ENCODE peak calls at places on chromosomes 16 and 17, in ten cellular contexts. One of them, this sample, is unnamed.

GRCh38 chr17:45660474-45660873 is 123.6 kb upstream of the CRHR1 start:
- DNase-seq in neural progenitor cell: peak
- DNase-seq in IMR-90: no peak
- DNase-seq in AG09309: no peak
- DNase-seq in fibroblast of mammary gland: no peak
- DNase-seq in AG10803: no peak
- DNase-seq in esophagus squamous epithelium: no peak
- DNase-seq in WERI-Rb-1: no peak
- DNase-seq in fibroblast of pulmonary artery: peak
- DNase-seq in bronchial epithelial cell: no peak
- DNase-seq in this sample: no peak

GRCh38 chr16:10744370-10745030 is 858 bp downstream of the NUBP1 start:
- DNase-seq in neural progenitor cell: no peak
- DNase-seq in IMR-90: peak
- DNase-seq in AG09309: no peak
- DNase-seq in fibroblast of mammary gland: peak
- DNase-seq in AG10803: peak
- DNase-seq in esophagus squamous epithelium: no peak
- DNase-seq in WERI-Rb-1: no peak
- DNase-seq in fibroblast of pulmonary artery: no peak
- DNase-seq in bronchial epithelial cell: no peak
- DNase-seq in this sample: no peak

GRCh38 chr16:1300664-1301476 is 8.6 kb upstream of the UBE2I start:
- DNase-seq in neural progenitor cell: peak
- DNase-seq in IMR-90: peak
- DNase-seq in AG09309: no peak
- DNase-seq in fibroblast of mammary gland: peak
- DNase-seq in AG10803: peak
- DNase-seq in esophagus squamous epithelium: no peak
- DNase-seq in WERI-Rb-1: peak
- DNase-seq in fibroblast of pulmonary artery: peak
- DNase-seq in bronchial epithelial cell: no peak
- DNase-seq in this sample: peak

GRCh38 chr16:69565611-69566436 is at the start of gene NFAT5:
- DNase-seq in neural progenitor cell: peak
- DNase-seq in IMR-90: peak
- DNase-seq in AG09309: peak
- DNase-seq in fibroblast of mammary gland: peak
- DNase-seq in AG10803: peak
- DNase-seq in esophagus squamous epithelium: peak
- DNase-seq in WERI-Rb-1: peak
- DNase-seq in fibroblast of pulmonary artery: peak
- DNase-seq in bronchial epithelial cell: peak
- DNase-seq in this sample: peak

GRCh38 chr16:84183911-84184310 is 2.9 kb downstream of the TAF1C start:
- DNase-seq in neural progenitor cell: no peak
- DNase-seq in IMR-90: no peak
- DNase-seq in AG09309: no peak
- DNase-seq in fibroblast of mammary gland: no peak
- DNase-seq in AG10803: no peak
- DNase-seq in esophagus squamous epithelium: no peak
- DNase-seq in WERI-Rb-1: peak
- DNase-seq in fibroblast of pulmonary artery: no peak
- DNase-seq in bronchial epithelial cell: no peak
- DNase-seq in this sample: no peak

GRCh38 chr16:10579575-10579964 is 828 bp downstream of the EMP2 start:
- DNase-seq in neural progenitor cell: no peak
- DNase-seq in IMR-90: no peak
- DNase-seq in AG09309: no peak
- DNase-seq in fibroblast of mammary gland: no peak
- DNase-seq in AG10803: no peak
- DNase-seq in esophagus squamous epithelium: no peak
- DNase-seq in WERI-Rb-1: peak
- DNase-seq in fibroblast of pulmonary artery: no peak
- DNase-seq in bronchial epithelial cell: no peak
- DNase-seq in this sample: no peak

GRCh38 chr16:68995011-68995504 is 110.4 kb upstream of the HAS3 start:
- DNase-seq in neural progenitor cell: peak
- DNase-seq in IMR-90: peak
- DNase-seq in AG09309: peak
- DNase-seq in fibroblast of mammary gland: peak
- DNase-seq in AG10803: peak
- DNase-seq in esophagus squamous epithelium: no peak
- DNase-seq in WERI-Rb-1: peak
- DNase-seq in fibroblast of pulmonary artery: peak
- DNase-seq in bronchial epithelial cell: peak
- DNase-seq in this sample: no peak

GRCh38 chr17:57305918-57306317 is 49.6 kb downstream of the MSI2 start:
- DNase-seq in neural progenitor cell: no peak
- DNase-seq in IMR-90: no peak
- DNase-seq in AG09309: no peak
- DNase-seq in fibroblast of mammary gland: no peak
- DNase-seq in AG10803: no peak
- DNase-seq in esophagus squamous epithelium: no peak
- DNase-seq in WERI-Rb-1: no peak
- DNase-seq in fibroblast of pulmonary artery: no peak
- DNase-seq in bronchial epithelial cell: peak
- DNase-seq in this sample: no peak

GRCh38 chr16:88768041-88768876 is 16.8 kb downstream of the PIEZO1 start:
- DNase-seq in neural progenitor cell: peak
- DNase-seq in IMR-90: peak
- DNase-seq in AG09309: no peak
- DNase-seq in fibroblast of mammary gland: peak
- DNase-seq in AG10803: peak
- DNase-seq in esophagus squamous epithelium: no peak
- DNase-seq in WERI-Rb-1: peak
- DNase-seq in fibroblast of pulmonary artery: peak
- DNase-seq in bronchial epithelial cell: no peak
- DNase-seq in this sample: no peak

GRCh38 chr17:10646393-10646990 is 10.6 kb downstream of the MYH3 start:
- DNase-seq in neural progenitor cell: peak
- DNase-seq in IMR-90: peak
- DNase-seq in AG09309: peak
- DNase-seq in fibroblast of mammary gland: peak
- DNase-seq in AG10803: peak
- DNase-seq in esophagus squamous epithelium: no peak
- DNase-seq in WERI-Rb-1: peak
- DNase-seq in fibroblast of pulmonary artery: peak
- DNase-seq in bronchial epithelial cell: peak
- DNase-seq in this sample: peak

GRCh38 chr17:74541176-74542111 is 4.5 kb downstream of the CD300C start:
- DNase-seq in neural progenitor cell: no peak
- DNase-seq in IMR-90: no peak
- DNase-seq in AG09309: no peak
- DNase-seq in fibroblast of mammary gland: no peak
- DNase-seq in AG10803: no peak
- DNase-seq in esophagus squamous epithelium: no peak
- DNase-seq in WERI-Rb-1: no peak
- DNase-seq in fibroblast of pulmonary artery: no peak
- DNase-seq in bronchial epithelial cell: no peak
- DNase-seq in this sample: no peak

GRCh38 chr17:27783951-27784350 is 16.4 kb downstream of the NOS2 start:
- DNase-seq in neural progenitor cell: no peak
- DNase-seq in IMR-90: no peak
- DNase-seq in AG09309: no peak
- DNase-seq in fibroblast of mammary gland: no peak
- DNase-seq in AG10803: peak
- DNase-seq in esophagus squamous epithelium: no peak
- DNase-seq in WERI-Rb-1: no peak
- DNase-seq in fibroblast of pulmonary artery: no peak
- DNase-seq in bronchial epithelial cell: no peak
- DNase-seq in this sample: no peak

GRCh38 chr17:64491995-64492394 is 4.9 kb downstream of the POLG2 start:
- DNase-seq in neural progenitor cell: no peak
- DNase-seq in IMR-90: peak
- DNase-seq in AG09309: no peak
- DNase-seq in fibroblast of mammary gland: peak
- DNase-seq in AG10803: peak
- DNase-seq in esophagus squamous epithelium: no peak
- DNase-seq in WERI-Rb-1: no peak
- DNase-seq in fibroblast of pulmonary artery: no peak
- DNase-seq in bronchial epithelial cell: peak
- DNase-seq in this sample: no peak

GRCh38 chr17:47280072-47280811 is 26.6 kb downstream of the ITGB3 start:
- DNase-seq in neural progenitor cell: no peak
- DNase-seq in IMR-90: peak
- DNase-seq in AG09309: no peak
- DNase-seq in fibroblast of mammary gland: peak
- DNase-seq in AG10803: peak
- DNase-seq in esophagus squamous epithelium: no peak
- DNase-seq in WERI-Rb-1: peak
- DNase-seq in fibroblast of pulmonary artery: peak
- DNase-seq in bronchial epithelial cell: no peak
- DNase-seq in this sample: no peak

GRCh38 chr16:66196770-66197169 is 169.7 kb upstream of the CDH5 start:
- DNase-seq in neural progenitor cell: no peak
- DNase-seq in IMR-90: no peak
- DNase-seq in AG09309: no peak
- DNase-seq in fibroblast of mammary gland: no peak
- DNase-seq in AG10803: no peak
- DNase-seq in esophagus squamous epithelium: no peak
- DNase-seq in WERI-Rb-1: no peak
- DNase-seq in fibroblast of pulmonary artery: no peak
- DNase-seq in bronchial epithelial cell: no peak
- DNase-seq in this sample: no peak

GRCh38 chr17:21249911-21250703 is 3.1 kb downstream of the NATD1 start:
- DNase-seq in neural progenitor cell: no peak
- DNase-seq in IMR-90: no peak
- DNase-seq in AG09309: no peak
- DNase-seq in fibroblast of mammary gland: no peak
- DNase-seq in AG10803: peak
- DNase-seq in esophagus squamous epithelium: no peak
- DNase-seq in WERI-Rb-1: no peak
- DNase-seq in fibroblast of pulmonary artery: no peak
- DNase-seq in bronchial epithelial cell: peak
- DNase-seq in this sample: no peak

GRCh38 chr16:67535201-67535600 is 6.6 kb downstream of the RIPOR1 start:
- DNase-seq in neural progenitor cell: no peak
- DNase-seq in IMR-90: no peak
- DNase-seq in AG09309: no peak
- DNase-seq in fibroblast of mammary gland: no peak
- DNase-seq in AG10803: no peak
- DNase-seq in esophagus squamous epithelium: no peak
- DNase-seq in WERI-Rb-1: no peak
- DNase-seq in fibroblast of pulmonary artery: no peak
- DNase-seq in bronchial epithelial cell: no peak
- DNase-seq in this sample: no peak
- TF ChIP-seq CTCF in neural progenitor cell: no peak
- TF ChIP-seq CTCF in IMR-90: no peak
- TF ChIP-seq CTCF in AG09309: no peak
- TF ChIP-seq CTCF in fibroblast of mammary gland: no peak
- TF ChIP-seq CTCF in AG10803: no peak
- TF ChIP-seq CTCF in esophagus squamous epithelium: no peak
- TF ChIP-seq CTCF in WERI-Rb-1: no peak
- TF ChIP-seq CTCF in fibroblast of pulmonary artery: no peak
- TF ChIP-seq CTCF in bronchial epithelial cell: no peak
- TF ChIP-seq CTCF in this sample: no peak

DNA sequence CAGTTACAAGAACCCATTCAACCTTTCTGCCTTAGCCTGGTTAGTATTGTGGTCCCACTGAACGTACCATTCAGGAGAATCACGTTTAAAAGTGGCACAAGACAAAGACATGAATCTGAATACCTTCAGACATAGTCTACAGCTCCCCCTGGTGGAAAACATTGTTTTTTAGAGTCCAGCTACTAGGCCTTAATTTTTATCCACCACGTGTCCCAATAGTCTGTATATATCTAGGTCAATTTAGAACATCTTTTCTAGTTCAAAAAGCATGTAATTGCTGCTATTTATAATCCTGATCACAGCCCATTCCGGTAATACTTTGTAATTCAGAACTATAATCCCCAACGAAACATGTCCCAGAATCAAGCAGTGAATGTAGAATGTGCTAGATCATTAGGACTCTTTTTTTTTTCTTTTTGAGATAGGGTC is 13.7 kb upstream of the GUCY2D start:
- DNase-seq in neural progenitor cell: peak
- DNase-seq in IMR-90: peak
- DNase-seq in AG09309: peak
- DNase-seq in fibroblast of mammary gland: peak
- DNase-seq in AG10803: peak
- DNase-seq in esophagus squamous epithelium: no peak
- DNase-seq in WERI-Rb-1: peak
- DNase-seq in fibroblast of pulmonary artery: peak
- DNase-seq in bronchial epithelial cell: peak
- DNase-seq in this sample: peak
- TF ChIP-seq CTCF in neural progenitor cell: peak
- TF ChIP-seq CTCF in IMR-90: peak
- TF ChIP-seq CTCF in AG09309: peak
- TF ChIP-seq CTCF in fibroblast of mammary gland: peak
- TF ChIP-seq CTCF in AG10803: peak
- TF ChIP-seq CTCF in esophagus squamous epithelium: peak
- TF ChIP-seq CTCF in WERI-Rb-1: peak
- TF ChIP-seq CTCF in fibroblast of pulmonary artery: peak
- TF ChIP-seq CTCF in bronchial epithelial cell: peak
- TF ChIP-seq CTCF in this sample: peak

DNA sequence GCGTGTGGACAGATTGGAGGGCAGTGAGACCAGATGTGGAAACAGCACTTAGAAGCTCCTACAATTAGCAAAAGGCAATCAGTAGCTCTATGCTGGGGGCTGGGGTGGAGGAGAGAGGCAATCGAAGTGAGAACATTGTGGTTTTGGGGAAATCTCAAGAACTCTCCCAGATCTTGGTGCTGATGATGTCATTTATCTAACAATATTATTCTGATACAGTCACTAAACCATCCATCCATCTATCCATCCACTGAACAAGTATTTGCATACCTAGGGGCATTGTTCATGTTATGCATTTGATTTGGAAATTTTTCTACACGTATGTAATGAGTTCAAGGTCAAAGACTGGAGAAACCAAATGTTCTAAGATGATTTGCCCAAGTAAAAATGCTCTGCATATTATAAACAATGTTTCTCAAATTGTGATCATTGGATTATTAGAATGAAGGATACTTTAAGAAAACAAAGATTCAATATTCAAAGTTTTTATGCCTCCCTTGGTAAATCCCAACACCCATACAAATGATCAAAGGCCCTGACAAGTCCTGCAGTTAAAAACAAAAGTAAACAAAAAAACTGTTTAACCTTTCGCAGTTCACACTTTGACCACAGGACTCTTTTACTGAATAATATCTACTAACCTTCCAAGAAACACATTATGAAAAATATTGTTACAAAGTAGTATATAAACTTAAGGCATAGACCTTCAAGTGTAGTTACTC is 365.7 kb upstream of the ZFHX3 start:
- DNase-seq in neural progenitor cell: no peak
- DNase-seq in IMR-90: no peak
- DNase-seq in AG09309: no peak
- DNase-seq in fibroblast of mammary gland: no peak
- DNase-seq in AG10803: no peak
- DNase-seq in esophagus squamous epithelium: no peak
- DNase-seq in WERI-Rb-1: no peak
- DNase-seq in fibroblast of pulmonary artery: no peak
- DNase-seq in bronchial epithelial cell: no peak
- DNase-seq in this sample: no peak
- TF ChIP-seq CTCF in neural progenitor cell: no peak
- TF ChIP-seq CTCF in IMR-90: no peak
- TF ChIP-seq CTCF in AG09309: no peak
- TF ChIP-seq CTCF in fibroblast of mammary gland: no peak
- TF ChIP-seq CTCF in AG10803: no peak
- TF ChIP-seq CTCF in esophagus squamous epithelium: no peak
- TF ChIP-seq CTCF in WERI-Rb-1: no peak
- TF ChIP-seq CTCF in fibroblast of pulmonary artery: no peak
- TF ChIP-seq CTCF in bronchial epithelial cell: no peak
- TF ChIP-seq CTCF in this sample: no peak

GRCh38 chr16:46883690-46884512 is at the start of gene GPT2:
- DNase-seq in neural progenitor cell: peak
- DNase-seq in IMR-90: peak
- DNase-seq in AG09309: peak
- DNase-seq in fibroblast of mammary gland: peak
- DNase-seq in AG10803: peak
- DNase-seq in esophagus squamous epithelium: peak
- DNase-seq in WERI-Rb-1: peak
- DNase-seq in fibroblast of pulmonary artery: peak
- DNase-seq in bronchial epithelial cell: peak
- DNase-seq in this sample: peak
- TF ChIP-seq CTCF in neural progenitor cell: no peak
- TF ChIP-seq CTCF in IMR-90: no peak
- TF ChIP-seq CTCF in AG09309: no peak
- TF ChIP-seq CTCF in fibroblast of mammary gland: no peak
- TF ChIP-seq CTCF in AG10803: peak
- TF ChIP-seq CTCF in esophagus squamous epithelium: peak
- TF ChIP-seq CTCF in WERI-Rb-1: no peak
- TF ChIP-seq CTCF in fibroblast of pulmonary artery: no peak
- TF ChIP-seq CTCF in bronchial epithelial cell: no peak
- TF ChIP-seq CTCF in this sample: peak

This sample was measured in GM13976.